ENCODE peak calls at places on chromosomes 6 and 20, in seven cellular contexts. G, M, P, X, A, E and Y are unnamed samples.

GRCh38 chr6:36757943-36758508 is 60.4 kb downstream of the RAB44 start:
- DNase-seq in X (no peak), A (no peak), E (no peak), G (no peak), M (no peak), P (no peak), Y (no peak)

GRCh38 chr6:125884656-125885055 is 71.9 kb upstream of the HINT3 start:
- DNase-seq in G (no peak), X (no peak), E (no peak), P (no peak), A (no peak), M (no peak), Y (no peak)

GRCh38 chr20:42678895-42679294 is 510.8 kb downstream of the PTPRT start:
- DNase-seq in X (no peak), E (no peak), M (no peak), P (no peak), A (no peak), G (no peak), Y (no peak)

GRCh38 chr6:129617986-129618385 is 92.0 kb downstream of the ARHGAP18 start:
- DNase-seq in E (no peak), X (no peak), M (no peak), P (no peak), A (no peak), G (peak; percentile 37), Y (no peak)

GRCh38 chr6:10310826-10311225 is 104.0 kb downstream of the TFAP2A start:
- DNase-seq in G (no peak), A (peak; percentile 58), E (no peak), M (no peak), P (no peak), X (no peak), Y (no peak)

GRCh38 chr6:119331676-119332286 is 17.8 kb downstream of the MAN1A1 start:
- DNase-seq in X (no peak), M (no peak), P (no peak), G (no peak), A (no peak), E (no peak), Y (no peak)

GRCh38 chr6:110799655-110800054 is 15.6 kb downstream of the CDK19 start:
- DNase-seq in E (no peak), M (no peak), A (no peak), G (no peak), X (no peak), P (no peak), Y (no peak)

GRCh38 chr20:19986419-19986818 is 30.7 kb upstream of the NAA20 start:
- DNase-seq in P (peak; percentile 77), E (no peak), M (no peak), X (no peak), A (no peak), G (peak; percentile 93), Y (no peak)

GRCh38 chr6:19697744-19698290 is 139.4 kb upstream of the ID4 start:
- DNase-seq in M (no peak), A (no peak), X (no peak), E (no peak), G (peak; percentile 91), P (peak; percentile 82), Y (no peak)

GRCh38 chr20:59032713-59033059 is 551 bp upstream of the ATP5F1E start:
- DNase-seq in A (peak; percentile 84), G (peak; percentile 76), M (no peak), X (no peak), E (no peak), P (no peak), Y (no peak)

GRCh38 chr6:137657351-137657911 is 163.2 kb upstream of the OLIG3 start:
- DNase-seq in P (no peak), E (no peak), G (no peak), M (no peak), X (no peak), A (no peak), Y (peak; percentile 57)

GRCh38 chr6:138722425-138723371 is 50.9 kb upstream of the CCDC28A start:
- DNase-seq in P (peak; percentile 27), E (no peak), X (no peak), A (no peak), G (peak; percentile 46), M (no peak), Y (no peak)

GRCh38 chr6:31775184-31775583 is 1.9 kb downstream of the VWA7 start:
- DNase-seq in E (no peak), M (no peak), G (no peak), P (no peak), A (no peak), X (no peak), Y (no peak)

GRCh38 chr20:51399138-51399890 is 143.2 kb downstream of the NFATC2 start:
- DNase-seq in M (no peak), P (no peak), A (no peak), E (no peak), X (no peak), G (no peak), Y (no peak)